ENCODE peak calls at places on chromosome 9, in five cellular contexts. One of them, this sample, is unnamed. For H3K36me3, the result is how much of the 10 kb centered on the place peaks cover.

GRCh38 chr9:129626079-129626943 is at the start of gene NTMT1:
- DNase-seq in spleen: peak
- DNase-seq in naive thymus-derived CD4-positive, alpha-beta T cell: peak
- DNase-seq in SK-N-SH: peak
- DNase-seq in gastrocnemius medialis: peak
- DNase-seq in this sample: peak

GRCh38 chr9:96258967-96259366 is 43.0 kb downstream of the HSD17B3 start:
- DNase-seq in spleen: no peak
- DNase-seq in naive thymus-derived CD4-positive, alpha-beta T cell: no peak
- DNase-seq in SK-N-SH: no peak
- DNase-seq in gastrocnemius medialis: no peak
- DNase-seq in this sample: peak

GRCh38 chr9:134390537-134390936 is 64.3 kb downstream of the RXRA start:
- DNase-seq in spleen: peak
- DNase-seq in naive thymus-derived CD4-positive, alpha-beta T cell: peak
- DNase-seq in SK-N-SH: no peak
- DNase-seq in gastrocnemius medialis: no peak
- DNase-seq in this sample: no peak

GRCh38 chr9:16257604-16258003 is 612.9 kb downstream of the BNC2 start:
- DNase-seq in spleen: no peak
- DNase-seq in naive thymus-derived CD4-positive, alpha-beta T cell: no peak
- DNase-seq in SK-N-SH: no peak
- DNase-seq in gastrocnemius medialis: no peak
- DNase-seq in this sample: peak

GRCh38 chr9:17799383-17799782 is 220.5 kb downstream of the SH3GL2 start:
- DNase-seq in spleen: no peak
- DNase-seq in naive thymus-derived CD4-positive, alpha-beta T cell: no peak
- DNase-seq in SK-N-SH: no peak
- DNase-seq in gastrocnemius medialis: no peak
- DNase-seq in this sample: no peak

GRCh38 chr9:37363124-37363523 is 59.4 kb upstream of the GRHPR start:
- DNase-seq in spleen: no peak
- DNase-seq in naive thymus-derived CD4-positive, alpha-beta T cell: no peak
- DNase-seq in SK-N-SH: no peak
- DNase-seq in gastrocnemius medialis: no peak
- DNase-seq in this sample: no peak

GRCh38 chr9:119020284-119020683 is 349.0 kb downstream of the BRINP1 start:
- DNase-seq in spleen: no peak
- DNase-seq in naive thymus-derived CD4-positive, alpha-beta T cell: no peak
- DNase-seq in SK-N-SH: no peak
- DNase-seq in gastrocnemius medialis: peak
- DNase-seq in this sample: no peak

GRCh38 chr9:105341784-105342183 is 97.3 kb downstream of the SLC44A1 start:
- DNase-seq in spleen: no peak
- DNase-seq in naive thymus-derived CD4-positive, alpha-beta T cell: no peak
- DNase-seq in SK-N-SH: no peak
- DNase-seq in gastrocnemius medialis: no peak
- DNase-seq in this sample: no peak

GRCh38 chr9:592225-592624 is 249.3 kb upstream of the DMRT1 start:
- DNase-seq in spleen: no peak
- DNase-seq in naive thymus-derived CD4-positive, alpha-beta T cell: no peak
- DNase-seq in SK-N-SH: no peak
- DNase-seq in gastrocnemius medialis: no peak
- DNase-seq in this sample: peak

GRCh38 chr9:105064248-105065118 is 136.5 kb upstream of the ABCA1 start:
- DNase-seq in spleen: peak
- DNase-seq in naive thymus-derived CD4-positive, alpha-beta T cell: no peak
- DNase-seq in SK-N-SH: peak
- DNase-seq in gastrocnemius medialis: peak
- DNase-seq in this sample: peak

GRCh38 chr9:85741112-85741874 is 461 bp downstream of the AGTPBP1 start:
- DNase-seq in spleen: no peak
- DNase-seq in naive thymus-derived CD4-positive, alpha-beta T cell: peak
- DNase-seq in SK-N-SH: peak
- DNase-seq in gastrocnemius medialis: peak
- DNase-seq in this sample: peak

GRCh38 chr9:129476821-129477611 is 143.9 kb downstream of the C9orf50 start:
- DNase-seq in spleen: no peak
- DNase-seq in naive thymus-derived CD4-positive, alpha-beta T cell: no peak
- DNase-seq in SK-N-SH: no peak
- DNase-seq in gastrocnemius medialis: no peak
- DNase-seq in this sample: no peak

GRCh38 chr9:107488400-107489143 is 997 bp downstream of the KLF4 start:
- DNase-seq in spleen: peak
- DNase-seq in naive thymus-derived CD4-positive, alpha-beta T cell: peak
- DNase-seq in SK-N-SH: peak
- DNase-seq in gastrocnemius medialis: peak
- DNase-seq in this sample: peak

GRCh38 chr9:20693068-20693467 is 9.0 kb downstream of the FOCAD start:
- DNase-seq in spleen: no peak
- DNase-seq in naive thymus-derived CD4-positive, alpha-beta T cell: no peak
- DNase-seq in SK-N-SH: no peak
- DNase-seq in gastrocnemius medialis: peak
- DNase-seq in this sample: peak

GRCh38 chr9:108755979-108756378 is 99.8 kb downstream of the ACTL7B start:
- DNase-seq in spleen: no peak
- DNase-seq in naive thymus-derived CD4-positive, alpha-beta T cell: no peak
- DNase-seq in SK-N-SH: no peak
- DNase-seq in gastrocnemius medialis: no peak
- DNase-seq in this sample: peak

DNA sequence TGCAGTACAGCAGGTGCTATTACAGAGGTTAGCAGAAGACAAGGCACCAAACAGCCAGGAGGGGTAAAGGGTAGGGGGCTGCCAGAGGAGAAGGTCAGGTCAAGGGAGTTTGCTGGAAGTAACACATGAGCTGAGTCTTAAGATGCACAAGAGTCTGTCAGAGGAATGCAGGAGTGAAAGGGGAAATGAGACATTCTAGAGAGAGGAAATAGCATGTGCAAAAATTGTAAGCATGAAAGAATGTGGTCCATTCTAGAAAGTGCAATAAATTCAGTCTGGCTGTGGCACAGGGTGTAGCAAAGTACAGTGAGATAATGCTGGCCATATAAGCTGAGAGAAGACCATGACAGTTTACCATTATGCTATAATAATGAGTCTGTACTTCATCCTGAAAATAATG is 6.6 kb downstream of the GOLGA1 start:
- DNase-seq in spleen: no peak
- DNase-seq in naive thymus-derived CD4-positive, alpha-beta T cell: no peak
- DNase-seq in SK-N-SH: no peak
- DNase-seq in gastrocnemius medialis: no peak
- DNase-seq in this sample: no peak
- H3K36me3 ChIP-seq in spleen: half or more
- H3K36me3 ChIP-seq in naive thymus-derived CD4-positive, alpha-beta T cell: half or more
- H3K36me3 ChIP-seq in SK-N-SH: under half
- H3K36me3 ChIP-seq in gastrocnemius medialis: under half
- H3K36me3 ChIP-seq in this sample: under half

DNA sequence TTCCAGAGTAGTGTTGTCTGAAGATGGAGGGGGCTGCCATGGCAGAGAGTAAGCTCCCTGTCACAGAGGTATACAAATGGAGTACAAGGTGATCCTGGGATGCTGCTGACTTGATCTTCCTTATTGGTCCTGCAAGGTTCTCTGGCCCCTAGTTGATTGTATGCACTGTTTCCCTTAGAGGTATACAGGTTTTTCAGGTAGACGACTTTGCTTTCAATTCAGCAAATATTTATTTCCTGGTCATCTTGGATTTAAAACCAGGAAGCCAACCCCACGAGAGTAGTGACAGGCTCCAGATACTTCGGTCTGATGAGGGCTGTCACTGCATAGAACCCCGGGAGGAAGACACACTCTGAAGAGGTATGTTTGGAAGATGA is 16.5 kb upstream of the TRIM14 start:
- DNase-seq in spleen: no peak
- DNase-seq in naive thymus-derived CD4-positive, alpha-beta T cell: no peak
- DNase-seq in SK-N-SH: no peak
- DNase-seq in gastrocnemius medialis: no peak
- DNase-seq in this sample: no peak
- H3K36me3 ChIP-seq in spleen: half or more
- H3K36me3 ChIP-seq in naive thymus-derived CD4-positive, alpha-beta T cell: half or more
- H3K36me3 ChIP-seq in SK-N-SH: under half
- H3K36me3 ChIP-seq in gastrocnemius medialis: under half
- H3K36me3 ChIP-seq in this sample: under half

GRCh38 chr9:136511670-136512592 is 29.1 kb upstream of the SEC16A start:
- DNase-seq in spleen: peak
- DNase-seq in naive thymus-derived CD4-positive, alpha-beta T cell: no peak
- DNase-seq in SK-N-SH: no peak
- DNase-seq in gastrocnemius medialis: no peak
- DNase-seq in this sample: no peak

GRCh38 chr9:136509549-136509948 is 26.7 kb upstream of the SEC16A start:
- DNase-seq in spleen: no peak
- DNase-seq in naive thymus-derived CD4-positive, alpha-beta T cell: no peak
- DNase-seq in SK-N-SH: no peak
- DNase-seq in gastrocnemius medialis: no peak
- DNase-seq in this sample: no peak

GRCh38 chr9:136510561-136510960 is 27.7 kb upstream of the SEC16A start:
- DNase-seq in spleen: no peak
- DNase-seq in naive thymus-derived CD4-positive, alpha-beta T cell: no peak
- DNase-seq in SK-N-SH: no peak
- DNase-seq in gastrocnemius medialis: no peak
- DNase-seq in this sample: no peak

GRCh38 chr9:136512651-136513066 is 29.8 kb upstream of the SEC16A start:
- DNase-seq in spleen: no peak
- DNase-seq in naive thymus-derived CD4-positive, alpha-beta T cell: no peak
- DNase-seq in SK-N-SH: peak
- DNase-seq in gastrocnemius medialis: no peak
- DNase-seq in this sample: no peak

DNA sequence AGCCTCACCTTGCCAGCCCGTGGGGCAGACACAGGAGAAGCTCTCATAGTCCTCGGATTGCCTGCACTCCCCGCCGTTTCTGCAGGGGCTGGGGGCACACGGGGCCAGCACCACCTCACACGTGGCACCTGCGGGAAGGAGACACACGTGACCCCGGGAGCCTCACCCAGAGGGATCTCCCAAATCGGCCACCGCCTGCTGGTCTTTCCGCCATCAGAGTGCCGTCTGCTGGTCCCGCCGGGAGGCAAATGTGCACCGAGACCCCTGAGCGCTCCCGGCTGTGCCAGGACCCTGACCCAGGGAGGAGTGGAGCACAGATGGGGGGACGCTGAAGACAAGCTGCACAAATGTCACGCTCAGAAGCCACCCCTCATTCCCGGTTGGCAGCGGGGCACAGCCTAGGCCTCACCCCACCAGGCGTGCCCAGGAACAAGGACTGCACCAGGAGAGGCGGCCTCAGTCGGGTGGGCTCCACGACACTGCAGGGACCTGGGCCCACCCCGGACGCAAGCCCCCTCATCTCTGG is 28.4 kb upstream of the SEC16A start:
- DNase-seq in spleen: no peak
- DNase-seq in naive thymus-derived CD4-positive, alpha-beta T cell: no peak
- DNase-seq in SK-N-SH: no peak
- DNase-seq in gastrocnemius medialis: no peak
- DNase-seq in this sample: no peak
- H3K36me3 ChIP-seq in spleen: half or more
- H3K36me3 ChIP-seq in naive thymus-derived CD4-positive, alpha-beta T cell: half or more
- H3K36me3 ChIP-seq in SK-N-SH: under half
- H3K36me3 ChIP-seq in gastrocnemius medialis: under half
- H3K36me3 ChIP-seq in this sample: under half

GRCh38 chr9:123091459-123091858 is 58.0 kb downstream of the GPR21 start:
- DNase-seq in spleen: no peak
- DNase-seq in naive thymus-derived CD4-positive, alpha-beta T cell: no peak
- DNase-seq in SK-N-SH: no peak
- DNase-seq in gastrocnemius medialis: no peak
- DNase-seq in this sample: no peak

GRCh38 chr9:123089790-123090189 is 56.3 kb downstream of the GPR21 start:
- DNase-seq in spleen: no peak
- DNase-seq in naive thymus-derived CD4-positive, alpha-beta T cell: no peak
- DNase-seq in SK-N-SH: no peak
- DNase-seq in gastrocnemius medialis: no peak
- DNase-seq in this sample: no peak

GRCh38 chr9:123093141-123093540 is 59.7 kb downstream of the GPR21 start:
- DNase-seq in spleen: no peak
- DNase-seq in naive thymus-derived CD4-positive, alpha-beta T cell: no peak
- DNase-seq in SK-N-SH: no peak
- DNase-seq in gastrocnemius medialis: no peak
- DNase-seq in this sample: no peak

GRCh38 chr9:123089040-123089439 is 55.6 kb downstream of the GPR21 start:
- DNase-seq in spleen: no peak
- DNase-seq in naive thymus-derived CD4-positive, alpha-beta T cell: no peak
- DNase-seq in SK-N-SH: no peak
- DNase-seq in gastrocnemius medialis: no peak
- DNase-seq in this sample: no peak

DNA sequence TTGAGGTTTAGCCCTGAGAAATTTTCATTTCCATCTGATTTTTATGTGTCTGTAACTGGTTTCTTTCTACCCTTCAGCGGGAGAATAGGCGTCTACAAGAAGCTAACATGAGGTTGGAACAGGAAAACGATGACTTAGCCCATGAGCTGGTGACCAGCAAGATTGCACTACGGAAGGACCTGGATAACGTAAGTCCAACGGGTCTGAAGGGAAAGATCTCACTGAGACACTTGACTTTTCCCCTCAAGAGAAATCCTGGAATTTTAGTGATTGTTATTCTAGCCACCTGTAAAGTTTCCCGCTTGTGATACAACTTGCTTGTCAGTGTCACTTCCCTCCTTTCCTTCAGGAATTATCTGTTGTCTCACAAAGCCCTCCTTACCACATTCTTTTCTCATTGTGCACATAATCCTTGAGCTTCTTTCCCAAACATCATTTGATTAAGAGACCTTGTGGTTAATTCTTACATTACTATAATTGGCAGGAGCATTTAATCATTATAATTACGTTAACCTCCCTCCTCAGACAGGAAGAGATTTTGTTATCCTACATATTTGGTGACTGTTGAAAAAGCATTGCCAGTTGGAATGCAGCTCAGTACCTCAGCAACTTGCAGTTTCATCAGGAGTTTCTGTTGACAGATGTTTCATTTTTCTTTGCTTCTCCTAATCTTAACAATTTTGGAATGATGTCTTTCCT is 56.9 kb downstream of the GPR21 start:
- DNase-seq in spleen: no peak
- DNase-seq in naive thymus-derived CD4-positive, alpha-beta T cell: no peak
- DNase-seq in SK-N-SH: no peak
- DNase-seq in gastrocnemius medialis: no peak
- DNase-seq in this sample: no peak
- H3K36me3 ChIP-seq in spleen: half or more
- H3K36me3 ChIP-seq in naive thymus-derived CD4-positive, alpha-beta T cell: half or more
- H3K36me3 ChIP-seq in SK-N-SH: half or more
- H3K36me3 ChIP-seq in gastrocnemius medialis: under half
- H3K36me3 ChIP-seq in this sample: under half

DNA sequence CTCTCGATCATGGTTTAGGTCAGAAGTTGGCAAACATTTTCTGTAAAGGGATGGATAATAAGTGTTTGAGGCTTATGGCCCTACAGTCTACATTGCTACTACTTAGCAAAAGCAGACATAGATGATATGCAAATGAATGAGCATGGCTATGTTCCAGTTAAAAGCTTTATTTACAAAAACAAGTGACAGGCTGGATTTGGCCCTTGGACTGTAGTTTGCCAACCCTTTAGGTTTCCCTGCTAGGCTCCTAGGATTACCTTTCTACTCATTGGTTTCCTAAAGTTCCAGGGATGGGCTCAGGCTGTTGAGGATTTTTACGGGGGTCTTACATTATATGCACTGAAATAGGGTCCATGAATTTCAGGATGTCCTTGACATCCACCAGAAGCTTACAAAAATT is 57.5 kb downstream of the GPR21 start:
- DNase-seq in spleen: no peak
- DNase-seq in naive thymus-derived CD4-positive, alpha-beta T cell: no peak
- DNase-seq in SK-N-SH: no peak
- DNase-seq in gastrocnemius medialis: no peak
- DNase-seq in this sample: no peak
- H3K36me3 ChIP-seq in spleen: half or more
- H3K36me3 ChIP-seq in naive thymus-derived CD4-positive, alpha-beta T cell: half or more
- H3K36me3 ChIP-seq in SK-N-SH: half or more
- H3K36me3 ChIP-seq in gastrocnemius medialis: under half
- H3K36me3 ChIP-seq in this sample: under half